ENCODE peak calls at places on chromosomes 11 and 22, in five cellular contexts. S is neuronal stem cell; D is non-pigmented ciliary epithelial cell; W is pancreas; M is activated CD4-positive, alpha-beta T cell treated with anti-CD3 and anti-CD28 coated beads for 24 hours. P is an unnamed sample.
A peak's percentile ranks its signal among the peaks of the same experiment; 100 is the strongest.

GRCh38 chr11:73184953-73185671 is 33.0 kb upstream of the P2RY2 start:
- DNase-seq in S (peak; percentile 41), D (no peak), W (peak; percentile 62), M (peak; percentile 50), P (peak; percentile 77)

GRCh38 chr11:97979741-97980140 is 1041.0 kb upstream of the CNTN5 start:
- DNase-seq in S (no peak), D (peak; percentile 87), W (no peak), M (no peak), P (no peak)

GRCh38 chr11:97854877-97855276 is 1165.9 kb upstream of the CNTN5 start:
- DNase-seq in S (no peak), D (no peak), W (no peak), M (no peak), P (no peak)

GRCh38 chr22:40721266-40721665 is 42.0 kb downstream of the MCHR1 start:
- DNase-seq in S (no peak), D (no peak), W (no peak), M (no peak), P (no peak)

GRCh38 chr11:65611028-65611757 is 2.8 kb downstream of the MAP3K11 start:
- DNase-seq in S (no peak), D (no peak), W (no peak), M (no peak), P (no peak)

GRCh38 chr22:28768701-28769393 is 3.6 kb upstream of the CCDC117 start:
- DNase-seq in S (no peak), D (no peak), W (no peak), M (no peak), P (no peak)

GRCh38 chr22:23053912-23054530 is 16.3 kb upstream of the GNAZ start:
- DNase-seq in S (no peak), D (no peak), W (no peak), M (no peak), P (no peak)

GRCh38 chr11:111983187-111983986 is 41.8 kb upstream of the DLAT start:
- DNase-seq in S (peak; percentile 67), D (no peak), W (peak; percentile 83), M (no peak), P (peak; percentile 70)

P was measured in thyroid gland.